ENCODE peak calls at places on chromosome 19, in five cellular contexts. H is pancreas, G is DND-41, W is fibroblast of lung, Z is aorta. E is an unnamed sample. For H3K4me1, the result is how much of the 10 kb centered on the place peaks cover.

GRCh38 chr19:44737238-44738160 is 11.0 kb upstream of the BCL3 start:
- DNase-seq in G (no peak), W (peak), H (peak), Z (no peak), E (no peak)

GRCh38 chr19:11111771-11112144 is 22.5 kb downstream of the LDLR start:
- DNase-seq in Z (no peak), W (no peak), G (no peak), H (no peak), E (no peak)

GRCh38 chr19:44718441-44719261 is 19.7 kb downstream of the CEACAM16 start:
- DNase-seq in Z (peak), H (peak), W (peak), G (no peak), E (no peak)

GRCh38 chr19:3528080-3528479 is 10.9 kb upstream of the TEKTIP1 start:
- DNase-seq in Z (no peak), G (no peak), W (no peak), H (no peak), E (no peak)

GRCh38 chr19:40313229-40313983 is 28.3 kb upstream of the AKT2 start:
- DNase-seq in H (no peak), Z (peak), W (no peak), G (no peak), E (no peak)

GRCh38 chr19:1076951-1077350 is 10.0 kb downstream of the ARHGAP45 start:
- DNase-seq in W (no peak), G (peak), H (no peak), Z (peak), E (peak)

GRCh38 chr19:11187409-11187808 is 9.9 kb downstream of the KANK2 start:
- DNase-seq in Z (no peak), H (no peak), G (no peak), W (no peak), E (no peak)

GRCh38 chr19:7456964-7457541 is 31.8 kb downstream of the PEX11G start:
- DNase-seq in G (no peak), H (no peak), Z (no peak), W (no peak), E (no peak)

GRCh38 chr19:4713384-4713951 is 10.2 kb downstream of the DPP9 start:
- DNase-seq in G (no peak), W (peak), H (no peak), Z (peak), E (no peak)

GRCh38 chr19:58409010-58409790 is 751 bp downstream of the ZNF584 start:
- DNase-seq in W (no peak), H (no peak), Z (no peak), G (peak), E (no peak)

GRCh38 chr19:37991176-37991835 is 84.3 kb downstream of the SIPA1L3 start:
- DNase-seq in H (no peak), Z (no peak), W (no peak), G (no peak), E (no peak)

GRCh38 chr19:9847087-9847671 is 12.1 kb downstream of the PIN1 start:
- DNase-seq in W (peak), Z (peak), H (no peak), G (peak), E (no peak)

GRCh38 chr19:54573330-54573872 is at the start of gene LILRA2:
- DNase-seq in G (no peak), W (no peak), Z (no peak), H (no peak), E (peak)

GRCh38 chr19:4399871-4400768 is at the start of gene SH3GL1:
- DNase-seq in Z (peak), G (peak), H (peak), W (peak), E (peak)

GRCh38 chr19:14940266-14940665 is 1.0 kb upstream of the OR7C2 start:
- DNase-seq in W (no peak), G (no peak), Z (no peak), H (no peak), E (no peak)

GRCh38 chr19:53809518-53810186 is 14.5 kb downstream of the NLRP12 start:
- DNase-seq in Z (no peak), G (peak), W (no peak), H (no peak), E (no peak)

GRCh38 chr19:41872775-41873647 is 4.1 kb upstream of the CD79A start:
- DNase-seq in Z (peak), W (peak), G (peak), H (peak), E (peak)

GRCh38 chr19:42422576-42423461 is 4.4 kb downstream of the LIPE start:
- DNase-seq in W (peak), H (no peak), G (no peak), Z (no peak), E (peak)

GRCh38 chr19:50356691-50357177 is 8.7 kb downstream of the NAPSA start:
- DNase-seq in W (no peak), H (no peak), Z (no peak), G (no peak), E (no peak)

GRCh38 chr19:10113592-10113963 is 2.1 kb downstream of the P2RY11 start:
- DNase-seq in H (no peak), W (no peak), G (no peak), Z (peak), E (no peak)

GRCh38 chr19:20969898-20970297 is 46.8 kb downstream of the ZNF85 start:
- DNase-seq in Z (no peak), H (no peak), G (no peak), W (no peak), E (no peak)

GRCh38 chr19:36605839-36606478 is 846 bp downstream of the ZNF382 start:
- DNase-seq in G (no peak), Z (no peak), W (no peak), H (no peak), E (no peak)

GRCh38 chr19:47486900-47487299 is 2.9 kb upstream of the KPTN start:
- DNase-seq in Z (no peak), W (no peak), H (no peak), G (peak), E (peak)

GRCh38 chr19:38891791-38892190 is 7.6 kb downstream of the SIRT2 start:
- DNase-seq in H (no peak), W (no peak), G (no peak), Z (no peak), E (no peak)

GRCh38 chr19:31406106-31406505 is 56.9 kb upstream of the TSHZ3 start:
- DNase-seq in W (no peak), Z (no peak), H (no peak), G (no peak), E (no peak)

GRCh38 chr19:36236304-36236945 is 21.5 kb downstream of the ZNF146 start:
- DNase-seq in Z (no peak), W (no peak), H (no peak), G (no peak), E (no peak)

GRCh38 chr19:3524075-3524842 is 14.7 kb upstream of the TEKTIP1 start:
- DNase-seq in H (no peak), Z (no peak), G (no peak), W (no peak), E (no peak)

GRCh38 chr19:7442423-7442822 is 46.4 kb downstream of the PEX11G start:
- DNase-seq in W (no peak), Z (no peak), H (no peak), G (no peak), E (no peak)

GRCh38 chr19:12364391-12365093 is 941 bp downstream of the ZNF442 start:
- DNase-seq in G (no peak), Z (peak), W (peak), H (no peak), E (no peak)

GRCh38 chr19:13718733-13719132 is 45.6 kb upstream of the MRI1 start:
- DNase-seq in W (peak), Z (no peak), H (no peak), G (no peak), E (no peak)

GRCh38 chr19:34317311-34317927 is 47.6 kb upstream of the GPI start:
- DNase-seq in H (no peak), Z (no peak), G (no peak), W (peak), E (peak)

GRCh38 chr19:34314437-34315313 is 50.3 kb upstream of the GPI start:
- DNase-seq in Z (no peak), G (no peak), H (no peak), W (no peak), E (peak)

GRCh38 chr19:34316741-34317241 is 48.2 kb upstream of the GPI start:
- DNase-seq in H (no peak), W (peak), G (no peak), Z (no peak), E (peak)

GRCh38 chr19:34319230-34319585 is 45.8 kb upstream of the GPI start:
- DNase-seq in Z (no peak), H (no peak), G (no peak), W (no peak), E (no peak)

GRCh38 chr19:34316247-34316646 is 48.7 kb upstream of the GPI start:
- DNase-seq in W (no peak), H (no peak), Z (no peak), G (no peak), E (no peak)
- H3K4me1 ChIP-seq in W (under half), H (under half), Z (under half), G (under half), E (half or more)

GRCh38 chr19:5967571-5967970 is 10.4 kb downstream of the RANBP3 start:
- DNase-seq in H (no peak), Z (no peak), G (no peak), W (no peak), E (no peak)
- H3K4me1 ChIP-seq in H (half or more), Z (under half), G (half or more), W (under half), E (under half)

GRCh38 chr19:46284635-46285034 is 12.2 kb upstream of the HIF3A start:
- DNase-seq in W (no peak), H (no peak), Z (no peak), G (no peak), E (no peak)
- H3K4me1 ChIP-seq in W (under half), H (under half), Z (under half), G (under half), E (under half)

GRCh38 chr19:48713864-48714755 is 5.4 kb downstream of the MAMSTR start:
- DNase-seq in W (peak), Z (peak), G (peak), H (peak), E (peak)

GRCh38 chr19:48715276-48715675 is 4.2 kb downstream of the MAMSTR start:
- DNase-seq in W (no peak), G (no peak), Z (no peak), H (no peak), E (no peak)

GRCh38 chr19:48717059-48717395 is 2.5 kb downstream of the MAMSTR start:
- DNase-seq in G (no peak), Z (no peak), W (peak), H (no peak), E (no peak)

GRCh38 chr19:48714759-48715261 is 4.7 kb downstream of the MAMSTR start:
- DNase-seq in G (no peak), Z (no peak), W (no peak), H (no peak), E (no peak)

DNA sequence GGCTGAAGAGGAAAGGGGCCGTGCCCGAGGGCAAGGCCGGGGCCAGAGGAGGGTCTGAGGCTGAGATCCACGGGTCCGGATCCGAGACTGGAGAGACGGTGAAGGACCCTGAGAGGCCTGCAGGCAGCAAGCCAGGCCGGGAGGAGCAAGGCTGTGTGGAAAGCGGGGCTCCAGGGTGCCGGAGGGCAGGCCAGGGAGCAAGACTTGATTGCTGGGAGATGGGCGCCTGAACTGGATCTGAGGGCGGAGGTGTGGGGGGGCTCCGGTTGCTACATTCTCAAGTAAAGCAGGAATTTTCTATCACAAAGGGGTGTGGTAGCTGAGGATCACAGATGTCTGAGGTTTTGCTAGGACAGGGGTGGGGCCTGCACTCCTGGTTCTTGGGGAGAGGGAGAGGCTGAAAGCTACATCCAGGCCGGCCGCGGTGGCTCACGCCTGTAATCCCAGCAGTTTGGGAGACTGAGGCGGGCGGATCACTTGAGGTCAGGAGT is 3.8 kb downstream of the MAMSTR start:
- DNase-seq in Z (no peak), G (no peak), W (no peak), H (no peak), E (no peak)
- H3K4me1 ChIP-seq in Z (under half), G (under half), W (under half), H (under half), E (under half)

DNA sequence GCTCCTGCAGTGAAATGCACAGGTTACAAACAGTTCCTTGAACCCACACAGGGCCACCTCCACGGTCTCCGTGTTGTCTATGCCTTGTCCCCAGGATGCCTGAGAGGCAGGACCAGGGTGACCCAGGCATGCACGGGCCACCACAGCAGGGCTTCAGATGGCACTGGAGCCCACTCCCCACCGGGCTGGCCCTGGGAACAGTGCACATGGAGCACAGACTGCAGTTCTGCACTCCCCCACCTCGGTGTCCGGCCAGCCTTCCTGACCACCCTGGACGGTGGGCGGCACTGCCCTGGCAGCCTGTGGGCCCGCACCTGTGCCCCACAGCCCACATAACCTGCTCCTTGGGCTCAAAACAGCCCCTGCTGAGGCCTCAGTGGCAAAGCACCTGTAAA is 14.3 kb upstream of the SLC35E1 start:
- DNase-seq in Z (no peak), W (no peak), H (no peak), G (peak), E (peak)
- H3K4me1 ChIP-seq in Z (under half), W (under half), H (under half), G (half or more), E (half or more)

GRCh38 chr19:29524912-29525870 is 603 bp upstream of the VSTM2B start:
- DNase-seq in W (no peak), H (no peak), G (no peak), Z (peak), E (no peak)
- H3K4me1 ChIP-seq in W (under half), H (under half), G (under half), Z (under half), E (under half)

E was measured in OCI-LY7.